ENCODE peak calls at places on chromosomes 5 and 9, in five cellular contexts. V, P, E, G and X are unnamed samples.

GRCh38 chr5:1212881-1213280 is 11.5 kb downstream of the SLC6A19 start:
- DNase-seq in E (no peak), P (no peak), G (peak), V (no peak), X (no peak)

GRCh38 chr5:54311178-54311811 is 922 bp upstream of the ARL15 start:
- DNase-seq in P (no peak), V (no peak), G (no peak), E (no peak), X (no peak)

GRCh38 chr5:97164846-97165245 is 18.2 kb downstream of the RIOK2 start:
- DNase-seq in P (no peak), G (no peak), E (no peak), V (no peak), X (no peak)

GRCh38 chr5:85823462-85824426 is 794.0 kb upstream of the COX7C start:
- DNase-seq in V (no peak), G (no peak), P (no peak), E (no peak), X (no peak)

GRCh38 chr5:61586096-61587084 is 254.3 kb downstream of the ZSWIM6 start:
- DNase-seq in E (no peak), P (no peak), G (no peak), V (no peak), X (no peak)

GRCh38 chr5:167573274-167574127 is 717.9 kb upstream of the WWC1 start:
- DNase-seq in G (no peak), E (no peak), P (no peak), V (no peak), X (no peak)

GRCh38 chr5:78649220-78649700 is 688 bp upstream of the LHFPL2 start:
- DNase-seq in G (no peak), P (no peak), V (peak), E (no peak), X (peak)

GRCh38 chr5:132751444-132751843 is 4.2 kb downstream of the CCNI2 start:
- DNase-seq in G (no peak), E (no peak), V (peak), P (peak), X (no peak)

GRCh38 chr9:12817702-12818101 is 42.9 kb downstream of the LURAP1L start:
- DNase-seq in G (no peak), P (peak), V (no peak), E (peak), X (peak)

GRCh38 chr9:88965473-88965872 is 25.8 kb upstream of the S1PR3 start:
- DNase-seq in E (no peak), P (no peak), G (no peak), V (no peak), X (no peak)

GRCh38 chr5:16819522-16820167 is 116.4 kb downstream of the MYO10 start:
- DNase-seq in V (no peak), P (no peak), G (no peak), E (no peak), X (no peak)

GRCh38 chr5:132435891-132436290 is 54.7 kb downstream of the IRF1 start:
- DNase-seq in V (peak), G (no peak), E (no peak), P (no peak), X (no peak)

GRCh38 chr9:115211413-115212204 is 93.7 kb upstream of the TNC start:
- DNase-seq in V (no peak), G (no peak), E (no peak), P (no peak), X (no peak)

GRCh38 chr5:157342822-157343402 is 77.0 kb downstream of the CYFIP2 start:
- DNase-seq in E (no peak), G (no peak), P (no peak), V (no peak), X (peak)

GRCh38 chr5:139419793-139420192 is 15.9 kb upstream of the SPATA24 start:
- DNase-seq in G (no peak), V (no peak), P (no peak), E (no peak), X (no peak)

GRCh38 chr9:21505425-21506179 is 23.5 kb upstream of the IFNE start:
- DNase-seq in G (no peak), V (no peak), P (no peak), E (no peak), X (no peak)
- TF ChIP-seq POLR2A in G (no peak), V (no peak), P (no peak), E (no peak), X (no peak)

DNA sequence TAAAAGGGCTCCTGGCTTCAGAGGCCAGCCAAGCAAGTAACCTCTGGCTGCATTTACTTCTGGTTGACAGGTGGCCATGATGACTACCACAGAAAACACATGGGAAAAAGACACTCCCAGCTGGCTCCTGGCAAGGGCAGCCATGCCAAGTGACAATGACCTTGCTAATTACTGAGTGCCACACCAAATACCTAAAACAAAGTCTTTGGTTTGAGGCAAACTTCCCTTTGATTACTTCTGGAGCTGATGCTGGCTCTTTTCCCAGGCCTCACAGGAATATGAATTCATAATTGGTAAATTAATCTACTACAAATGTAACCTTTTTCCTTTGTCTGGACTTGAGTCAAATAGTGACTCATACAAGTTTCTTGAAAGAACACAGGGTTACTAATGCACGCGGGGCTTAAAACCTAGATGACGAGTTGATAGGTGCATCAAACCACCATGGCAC is 61.0 kb downstream of the LPAR1 start:
- DNase-seq in V (no peak), G (no peak), P (no peak), E (peak), X (peak)
- H3K4me3 ChIP-seq in V (no peak), G (no peak), P (no peak), E (no peak), X (no peak)

DNA sequence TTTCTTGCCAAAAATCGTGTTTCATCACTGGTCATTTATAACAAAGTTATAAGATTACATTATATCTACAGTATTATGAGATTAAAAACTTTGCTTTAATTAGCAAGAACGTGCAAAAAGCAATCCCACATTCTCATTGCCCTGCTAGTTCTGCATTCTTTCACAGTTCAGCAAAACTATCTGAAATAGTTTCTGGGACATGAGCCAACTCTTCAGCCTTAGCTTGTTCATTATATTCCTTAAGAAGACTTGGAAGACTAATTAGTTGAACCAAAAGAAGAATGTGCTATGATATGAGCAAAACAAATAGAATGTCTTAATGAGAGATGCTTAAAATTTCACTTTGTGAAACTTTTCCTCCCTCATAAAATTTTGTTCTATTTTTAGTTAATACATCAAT is 76.7 kb downstream of the ITGA1 start:
- DNase-seq in P (no peak), E (no peak), V (no peak), G (no peak), X (no peak)
- TF ChIP-seq POLR2A in P (no peak), E (no peak), V (no peak), G (no peak), X (no peak)

GRCh38 chr9:130938184-130938651 is 829 bp downstream of the FIBCD1 start:
- DNase-seq in P (no peak), V (no peak), E (no peak), G (no peak), X (no peak)

GRCh38 chr9:130937146-130938076 is 1.6 kb downstream of the FIBCD1 start:
- DNase-seq in E (no peak), G (no peak), V (no peak), P (no peak), X (no peak)

GRCh38 chr9:130939405-130939941 is 426 bp upstream of the FIBCD1 start:
- DNase-seq in E (no peak), G (no peak), V (no peak), P (no peak), X (no peak)

GRCh38 chr9:130940023-130940549 is 1.0 kb upstream of the FIBCD1 start:
- DNase-seq in E (no peak), G (no peak), V (no peak), P (no peak), X (no peak)

GRCh38 chr9:130938652-130939404 is at the start of gene FIBCD1:
- DNase-seq in V (no peak), P (no peak), G (no peak), E (peak), X (no peak)
- H3K4me3 ChIP-seq in V (peak), P (peak), G (peak), E (peak), X (no peak)

GRCh38 chr5:69491838-69492390 is 676 bp upstream of the OCLN start:
- DNase-seq in V (no peak), E (no peak), P (no peak), G (no peak), X (no peak)

GRCh38 chr5:69494481-69494880 is 1.9 kb downstream of the OCLN start:
- DNase-seq in P (no peak), G (no peak), E (no peak), V (no peak), X (no peak)

GRCh38 chr5:69492391-69493234 is at the start of gene OCLN:
- DNase-seq in E (peak), G (peak), P (no peak), V (no peak), X (peak)

GRCh38 chr5:69491027-69491426 is 1.6 kb upstream of the OCLN start:
- DNase-seq in V (no peak), E (no peak), G (no peak), P (no peak), X (no peak)

GRCh38 chr5:69493235-69493925 is 790 bp downstream of the OCLN start:
- DNase-seq in P (no peak), E (peak), V (no peak), G (peak), X (peak)
- TF ChIP-seq POLR2A in P (no peak), E (no peak), V (no peak), G (no peak), X (no peak)

GRCh38 chr5:131214828-131215227 is 44.1 kb downstream of the LYRM7 start:
- DNase-seq in G (no peak), V (no peak), P (no peak), E (no peak), X (no peak)
- H3K4me3 ChIP-seq in G (no peak), V (no peak), P (no peak), E (no peak), X (no peak)

GRCh38 chr5:172768098-172768572 is 2.9 kb downstream of the DUSP1 start:
- DNase-seq in V (no peak), P (no peak), E (no peak), G (no peak), X (no peak)

GRCh38 chr5:172768573-172769323 is 2.2 kb downstream of the DUSP1 start:
- DNase-seq in E (no peak), G (peak), P (no peak), V (no peak), X (peak)

GRCh38 chr5:172764861-172765765 is 5.9 kb downstream of the DUSP1 start:
- DNase-seq in V (peak), P (peak), E (peak), G (peak), X (peak)

GRCh38 chr5:172765766-172766286 is 5.2 kb downstream of the DUSP1 start:
- DNase-seq in P (peak), G (no peak), V (no peak), E (no peak), X (peak)

GRCh38 chr5:172766287-172767104 is 4.5 kb downstream of the DUSP1 start:
- DNase-seq in G (no peak), E (no peak), P (peak), V (peak), X (peak)
- TF ChIP-seq POLR2A in G (peak), E (peak), P (peak), V (no peak), X (peak)

GRCh38 chr5:172779968-172780350 is 9.0 kb upstream of the DUSP1 start:
- DNase-seq in E (no peak), P (no peak), V (no peak), G (no peak), X (no peak)

GRCh38 chr5:172775326-172776234 is 4.6 kb upstream of the DUSP1 start:
- DNase-seq in P (peak), G (peak), V (peak), E (no peak), X (peak)

GRCh38 chr5:172776235-172776594 is 5.2 kb upstream of the DUSP1 start:
- DNase-seq in P (no peak), V (no peak), E (no peak), G (no peak), X (no peak)

GRCh38 chr5:172778223-172778814 is 7.3 kb upstream of the DUSP1 start:
- DNase-seq in G (no peak), E (no peak), V (peak), P (peak), X (peak)

DNA sequence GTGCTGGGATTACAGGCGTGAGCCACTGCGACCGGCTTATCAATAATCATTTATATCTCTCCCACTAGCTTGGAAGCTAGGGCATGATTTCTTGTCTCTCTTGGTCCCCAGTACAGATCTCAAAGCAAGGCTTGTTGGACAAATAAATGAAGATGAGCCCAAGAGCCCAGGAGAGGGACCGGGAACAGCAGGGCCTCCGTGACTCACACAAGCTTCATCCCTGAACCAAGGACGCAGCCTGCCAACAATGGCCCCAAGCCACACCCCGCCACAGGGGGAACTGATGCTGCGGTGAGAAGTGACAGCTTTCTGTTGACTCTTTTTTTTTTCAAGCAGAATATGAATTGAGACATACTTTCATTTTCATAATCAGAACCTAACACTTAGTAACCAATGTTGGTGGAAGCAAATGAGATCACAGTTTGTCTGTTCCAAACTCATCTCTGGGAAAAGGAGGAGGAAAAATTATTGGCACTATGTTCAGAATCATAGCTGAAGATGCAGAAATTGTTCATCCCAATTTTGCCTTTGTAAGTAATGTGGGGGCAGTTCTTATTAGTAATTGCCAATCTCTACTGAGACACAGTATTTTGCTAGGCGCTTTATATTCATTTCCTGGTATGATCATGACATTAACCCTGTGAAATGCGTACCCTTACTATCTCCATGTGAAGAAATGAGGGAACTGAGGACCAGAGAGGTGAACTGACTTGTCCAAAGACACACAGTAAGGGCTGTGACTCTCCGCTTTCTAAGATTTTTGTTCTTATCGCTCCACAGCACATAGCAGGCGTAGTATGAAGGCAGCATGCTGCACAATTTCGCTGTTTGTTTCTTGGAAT is 6.6 kb upstream of the DUSP1 start:
- DNase-seq in P (peak), G (peak), V (peak), E (peak), X (peak)
- H3K4me3 ChIP-seq in P (no peak), G (no peak), V (no peak), E (no peak), X (no peak)